ENCODE peak calls at places on chromosomes 1 and 21, in five cellular contexts. C, V, G, K and B are unnamed samples.
A peak's percentile ranks its signal among the peaks of the same experiment; 100 is the strongest.

GRCh38 chr1:20792177-20792576 is 5.1 kb upstream of the HP1BP3 start:
- DNase-seq in V (peak; percentile 56), C (peak; percentile 67), K (no peak), G (peak; percentile 13), B (no peak)

GRCh38 chr1:79550402-79550801 is 543.9 kb upstream of the ADGRL4 start:
- DNase-seq in G (no peak), K (no peak), V (no peak), C (no peak), B (no peak)

GRCh38 chr1:74771913-74772515 is 39.1 kb downstream of the TYW3 start:
- DNase-seq in K (peak; percentile 56), V (peak; percentile 5), C (peak; percentile 50), G (peak; percentile 34), B (no peak)

GRCh38 chr1:206117151-206117948 is at the start of gene AVPR1B:
- DNase-seq in V (no peak), K (no peak), C (no peak), G (peak; percentile 34), B (peak; percentile 6)

GRCh38 chr1:13759072-13759471 is 59.1 kb downstream of the PRDM2 start:
- DNase-seq in K (no peak), C (no peak), G (peak; percentile 72), V (no peak), B (no peak)

GRCh38 chr1:64363616-64364015 is 106.3 kb upstream of the CACHD1 start:
- DNase-seq in V (no peak), C (no peak), K (peak; percentile 55), G (no peak), B (no peak)

GRCh38 chr1:109307363-109308021 is 681 bp upstream of the MYBPHL start:
- DNase-seq in K (peak; percentile 58), V (no peak), C (no peak), G (peak; percentile 22), B (peak; percentile 44)

GRCh38 chr1:213704941-213705340 is 282.8 kb upstream of the PROX1 start:
- DNase-seq in C (no peak), K (no peak), V (no peak), G (no peak), B (no peak)

GRCh38 chr1:39902121-39902807 is 547 bp upstream of the MYCL start:
- DNase-seq in K (peak; percentile 36), C (no peak), V (no peak), G (peak; percentile 87), B (peak; percentile 24)

GRCh38 chr1:220045356-220046051 is 801 bp downstream of the EPRS1 start:
- DNase-seq in G (no peak), C (no peak), V (no peak), K (no peak), B (no peak)

GRCh38 chr21:46334351-46335140 is 10.6 kb downstream of the PCNT start:
- DNase-seq in C (no peak), V (no peak), G (no peak), K (no peak), B (peak; percentile 16)

GRCh38 chr1:17120962-17121837 is 1.9 kb upstream of the PADI2 start:
- DNase-seq in K (no peak), C (no peak), V (no peak), G (peak; percentile 13), B (no peak)

GRCh38 chr1:162856260-162856659 is 4.7 kb downstream of the CCDC190 start:
- DNase-seq in V (peak; percentile 85), C (no peak), G (no peak), K (no peak), B (no peak)

GRCh38 chr1:51044199-51044598 is 57.8 kb upstream of the C1orf185 start:
- DNase-seq in K (no peak), C (no peak), G (no peak), V (no peak), B (no peak)

GRCh38 chr1:22418852-22419480 is 32.7 kb upstream of the ZBTB40 start:
- DNase-seq in V (no peak), C (no peak), G (no peak), K (no peak), B (no peak)

GRCh38 chr21:45972716-45973474 is 8.7 kb upstream of the COL6A1 start:
- DNase-seq in C (peak; percentile 81), V (no peak), K (no peak), G (peak; percentile 55), B (no peak)

GRCh38 chr1:70071597-70071996 is 133.8 kb downstream of the LRRC40 start:
- DNase-seq in G (no peak), K (no peak), C (peak; percentile 45), V (peak; percentile 51), B (no peak)